ENCODE peak calls at places on chromosomes 2 and 18, in eight cellular contexts. J is HCT116; L is psoas muscle; M is IMR-90; D is right lobe of liver; N is H9; W is CD4-positive, alpha-beta memory T cell; H is iPS DF 6.9. G is an unnamed sample.

GRCh38 chr2:31187166-31187565 is 30.1 kb downstream of the CAPN14 start:
- DNase-seq in J (no peak), L (no peak), N (no peak), W (no peak), M (no peak), D (no peak), H (no peak), G (no peak)

GRCh38 chr2:205580591-205580990 is 101.7 kb upstream of the NRP2 start:
- DNase-seq in H (no peak), M (peak; percentile 63), N (no peak), W (no peak), L (no peak), D (no peak), J (no peak), G (no peak)

GRCh38 chr18:6058941-6059340 is 163.6 kb upstream of the TMEM200C start:
- DNase-seq in M (peak; percentile 84), H (no peak), D (no peak), L (no peak), W (no peak), J (no peak), N (no peak), G (no peak)

GRCh38 chr2:184154438-184154837 is 443.9 kb upstream of the ZNF804A start:
- DNase-seq in N (no peak), J (no peak), M (no peak), L (no peak), W (no peak), D (no peak), H (no peak), G (no peak)

GRCh38 chr2:15957881-15958713 is 17.7 kb downstream of the MYCN start:
- DNase-seq in H (peak; percentile 85), L (no peak), W (no peak), J (no peak), M (no peak), N (peak; percentile 61), D (no peak), G (no peak)

GRCh38 chr18:45416168-45416567 is 199.1 kb upstream of the SLC14A2 start:
- DNase-seq in J (no peak), M (no peak), L (no peak), D (no peak), W (no peak), N (no peak), H (no peak), G (no peak)

GRCh38 chr18:76252880-76253279 is 242.2 kb downstream of the ZNF516 start:
- DNase-seq in H (no peak), M (peak; percentile 6), N (no peak), W (no peak), J (peak; percentile 23), D (no peak), L (no peak), G (no peak)

GRCh38 chr2:7133521-7133920 is 216.3 kb downstream of the RNF144A start:
- DNase-seq in L (no peak), D (no peak), J (no peak), H (no peak), N (peak; percentile 41), M (no peak), W (no peak), G (no peak)

GRCh38 chr2:111198701-111199100 is 78.0 kb downstream of the BCL2L11 start:
- DNase-seq in L (no peak), M (no peak), W (no peak), D (no peak), H (no peak), J (no peak), N (no peak), G (no peak)

GRCh38 chr2:50547521-50547920 is 484.4 kb downstream of the NRXN1 start:
- DNase-seq in D (no peak), J (no peak), W (no peak), M (peak; percentile 82), L (no peak), H (no peak), N (no peak), G (no peak)

GRCh38 chr2:85911836-85912692 is 23.3 kb upstream of the ST3GAL5 start:
- DNase-seq in H (no peak), N (no peak), J (no peak), W (no peak), M (peak; percentile 85), D (no peak), L (peak; percentile 60), G (no peak)

GRCh38 chr2:228767196-228767595 is 503.9 kb downstream of the PID1 start:
- DNase-seq in J (no peak), L (no peak), N (no peak), D (no peak), W (no peak), M (peak; percentile 19), H (no peak), G (no peak)

GRCh38 chr18:66764225-66764624 is 160.3 kb upstream of the CDH19 start:
- DNase-seq in J (no peak), W (no peak), M (no peak), L (peak; percentile 12), D (no peak), N (no peak), H (no peak), G (no peak)

GRCh38 chr2:32958836-32959235 is 12.1 kb downstream of the LTBP1 start:
- DNase-seq in N (no peak), H (no peak), M (peak; percentile 33), W (no peak), D (no peak), L (no peak), J (no peak), G (no peak)

GRCh38 chr2:58680938-58681337 is 439.8 kb upstream of the FANCL start:
- DNase-seq in W (no peak), H (no peak), D (no peak), L (no peak), J (no peak), M (no peak), N (no peak), G (no peak)

GRCh38 chr2:30702694-30703093 is 104.6 kb downstream of the CAPN13 start:
- DNase-seq in H (no peak), J (no peak), D (no peak), M (no peak), N (no peak), W (no peak), L (no peak), G (no peak)

GRCh38 chr18:48924621-48925601 is 25.9 kb downstream of the SMAD7 start:
- DNase-seq in J (no peak), L (no peak), M (no peak), H (no peak), D (no peak), N (no peak), W (peak; percentile 31), G (no peak)
- H3K27ac ChIP-seq in J (no peak overlapping the region), L (peak overlapping the region; percentile 30), M (peak overlapping the region; percentile 43), H (no peak overlapping the region), D (peak overlapping the region; percentile 55), N (no peak overlapping the region), W (no peak overlapping the region), G (peak overlapping the region; percentile 99)

GRCh38 chr2:104850322-104851184 is 3.4 kb upstream of the POU3F3 start:
- DNase-seq in D (no peak), N (peak; percentile 56), H (no peak), L (no peak), J (no peak), W (no peak), M (no peak), G (no peak)

GRCh38 chr2:104847821-104848160 is 6.1 kb upstream of the POU3F3 start:
- DNase-seq in J (no peak), D (no peak), H (no peak), N (no peak), W (no peak), L (no peak), M (no peak), G (no peak)

GRCh38 chr2:104849618-104850097 is 4.3 kb upstream of the POU3F3 start:
- DNase-seq in W (no peak), D (peak; percentile 67), N (peak; percentile 63), J (peak; percentile 38), H (no peak), M (peak; percentile 45), L (peak; percentile 58), G (peak; percentile 17)

GRCh38 chr2:104848526-104848925 is 5.4 kb upstream of the POU3F3 start:
- DNase-seq in N (no peak), L (no peak), H (no peak), M (no peak), W (no peak), D (no peak), J (no peak), G (no peak)

DNA sequence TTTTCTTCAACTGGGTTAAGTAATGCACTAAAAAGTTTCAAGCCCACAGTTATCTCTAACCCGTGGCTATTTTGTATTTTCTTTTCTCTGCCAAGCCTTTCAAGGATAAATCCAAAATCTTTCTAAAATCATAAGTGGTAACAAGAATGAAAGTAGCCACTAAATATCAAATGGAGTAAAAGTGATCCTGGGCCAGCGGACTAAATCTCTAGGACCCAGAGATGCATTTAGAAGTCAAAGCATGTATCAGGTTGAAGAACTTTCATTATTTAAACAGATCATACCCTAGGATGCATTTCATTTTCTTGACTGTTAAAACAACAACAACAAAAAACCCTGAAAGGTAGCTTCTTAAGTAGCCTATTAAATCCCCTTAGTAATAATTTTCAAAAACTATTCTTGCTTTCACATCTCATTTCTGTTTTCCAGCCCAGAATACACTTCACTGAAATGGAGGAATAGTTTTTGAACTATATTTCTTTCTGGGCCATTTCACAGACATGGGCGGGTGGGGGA is 4.8 kb upstream of the POU3F3 start:
- DNase-seq in D (no peak), N (no peak), M (no peak), L (no peak), W (no peak), J (no peak), H (no peak), G (no peak)
- H3K27me3 ChIP-seq in D (peaks cover 52% of the 10 kb centered on the region), N (peaks cover 64% of the 10 kb centered on the region), M (peaks cover 75% of the 10 kb centered on the region), L (peaks cover 97% of the 10 kb centered on the region), W (peaks cover 46% of the 10 kb centered on the region), J (peaks cover 6% of the 10 kb centered on the region), H (peaks cover 51% of the 10 kb centered on the region), G (peaks cover 51% of the 10 kb centered on the region)

GRCh38 chr18:70709124-70709523 is 420.3 kb downstream of the SOCS6 start:
- DNase-seq in D (no peak), N (no peak), W (no peak), J (no peak), H (no peak), M (no peak), L (no peak), G (no peak)

GRCh38 chr18:70709720-70710119 is 420.9 kb downstream of the SOCS6 start:
- DNase-seq in J (no peak), N (no peak), D (no peak), H (no peak), W (no peak), M (no peak), L (no peak), G (no peak)

GRCh38 chr18:70700496-70700895 is 411.7 kb downstream of the SOCS6 start:
- DNase-seq in M (no peak), J (no peak), W (no peak), N (no peak), D (no peak), H (no peak), L (no peak), G (no peak)

GRCh38 chr18:70705831-70706416 is 417.1 kb downstream of the SOCS6 start:
- DNase-seq in D (no peak), W (no peak), J (no peak), H (no peak), M (no peak), L (no peak), N (no peak), G (no peak)
- H3K27ac ChIP-seq in D (no peak overlapping the region), W (no peak overlapping the region), J (no peak overlapping the region), H (no peak overlapping the region), M (no peak overlapping the region), L (no peak overlapping the region), N (no peak overlapping the region), G (no peak overlapping the region)

DNA sequence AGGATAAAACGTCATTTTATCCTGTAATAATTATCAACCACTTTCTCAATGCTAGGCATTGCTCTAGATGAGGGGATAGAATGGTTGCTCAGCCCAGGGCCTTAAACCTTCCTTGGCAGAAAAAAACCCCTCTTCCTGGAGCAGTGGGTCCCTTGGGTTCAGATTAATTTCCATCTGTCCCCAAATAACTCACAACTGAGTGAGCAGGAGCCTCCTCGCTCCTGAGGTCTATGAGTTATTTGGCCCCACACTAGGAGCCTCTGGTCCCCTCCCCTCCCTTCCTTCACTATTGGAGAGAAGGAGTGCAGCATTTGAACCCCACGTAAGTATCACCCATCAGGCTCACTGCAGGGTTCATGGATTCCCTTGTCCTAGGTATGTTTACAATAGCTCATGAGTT is 157.5 kb upstream of the FHL2 start:
- DNase-seq in M (no peak), J (no peak), H (no peak), N (peak; percentile 0), D (no peak), W (no peak), L (no peak), G (no peak)
- H3K27me3 ChIP-seq in M (peaks cover 60% of the 10 kb centered on the region), J (peaks cover 61% of the 10 kb centered on the region), H (no peaks in the 10 kb centered on the region), N (no peaks in the 10 kb centered on the region), D (no peaks in the 10 kb centered on the region), W (peaks cover 4% of the 10 kb centered on the region), L (peaks cover 6% of the 10 kb centered on the region), G (peaks cover 2% of the 10 kb centered on the region)